ENCODE peak calls at places on chromosomes 7 and 10, in six cellular contexts. X is germinal center, K is fibroblast of pulmonary artery, A is HCT116, U is SJSA1, W is M059J. I is an unnamed sample.

GRCh38 chr7:19663816-19664531 is 44.9 kb downstream of the POLR1F start:
- DNase-seq in U (no peak), X (peak; percentile 38), W (no peak), K (no peak), A (no peak), I (peak; percentile 93)

GRCh38 chr7:45980181-45980905 is 59.3 kb upstream of the IGFBP3 start:
- DNase-seq in K (peak; percentile 45), W (peak; percentile 37), A (no peak), U (peak; percentile 73), X (no peak), I (peak; percentile 24)

GRCh38 chr7:105808703-105809590 is 67.5 kb downstream of the ATXN7L1 start:
- DNase-seq in K (peak; percentile 64), X (peak; percentile 80), A (no peak), U (peak; percentile 60), W (peak; percentile 71), I (peak; percentile 89)

GRCh38 chr7:76057103-76057812 is 9.4 kb downstream of the MDH2 start:
- DNase-seq in A (no peak), W (no peak), X (no peak), U (no peak), K (no peak), I (no peak)

GRCh38 chr10:123083811-123084210 is 52.0 kb upstream of the HMX3 start:
- DNase-seq in K (no peak), W (no peak), U (no peak), A (no peak), X (no peak), I (no peak)

GRCh38 chr10:110750931-110751330 is 106.8 kb downstream of the RBM20 start:
- DNase-seq in K (no peak), U (no peak), A (no peak), W (no peak), X (no peak), I (no peak)

GRCh38 chr10:125169915-125170314 is 9.6 kb upstream of the CTBP2 start:
- DNase-seq in U (no peak), X (no peak), A (no peak), W (no peak), K (no peak), I (no peak)

GRCh38 chr10:30553018-30553624 is 76.4 kb downstream of the LYZL2 start:
- DNase-seq in W (no peak), A (no peak), K (peak; percentile 14), U (no peak), X (no peak), I (no peak)

GRCh38 chr7:11650030-11650429 is 182.0 kb downstream of the THSD7A start:
- DNase-seq in U (no peak), W (peak; percentile 25), K (peak; percentile 72), A (no peak), X (no peak), I (peak; percentile 4)

GRCh38 chr10:78717200-78717599 is 351.6 kb upstream of the ZMIZ1 start:
- DNase-seq in W (peak; percentile 8), K (peak; percentile 12), X (no peak), U (no peak), A (no peak), I (peak; percentile 19)

GRCh38 chr7:26664735-26665420 is 199.5 kb downstream of the SKAP2 start:
- DNase-seq in W (peak; percentile 11), K (peak; percentile 26), A (no peak), X (no peak), U (no peak), I (peak; percentile 43)

GRCh38 chr10:61941202-61941651 is 39.7 kb downstream of the ARID5B start:
- DNase-seq in X (peak; percentile 59), K (no peak), W (no peak), U (no peak), A (no peak), I (no peak)

GRCh38 chr10:132417249-132417878 is 20.4 kb downstream of the PWWP2B start:
- DNase-seq in X (no peak), A (no peak), K (no peak), W (no peak), U (no peak), I (no peak)

GRCh38 chr10:102624751-102625330 is 19.4 kb upstream of the TRIM8 start:
- DNase-seq in A (no peak), X (no peak), U (peak; percentile 89), W (no peak), K (peak; percentile 74), I (peak; percentile 36)

I was measured in epithelial cell of esophagus.